ENCODE peak calls at places on chromosomes 5 and 9, in nine cellular contexts. One of them, this sample, is unnamed.

GRCh38 chr5:172453986-172454354 is 355 bp downstream of the SH3PXD2B start:
- DNase-seq in ovary: peak; percentile 69
- DNase-seq in HuH-7: peak; percentile 55
- DNase-seq in BE2C: peak; percentile 46
- DNase-seq in AG20443: peak; percentile 58
- DNase-seq in stimulated activated CD4-positive, alpha-beta T cell treated with anti-CD3 and anti-CD28 coated beads, Interleukin-4, amount 100 ng/mL, for 24 hours: peak; percentile 6
- DNase-seq in HFFc6: no peak
- DNase-seq in omental fat pad: no peak
- DNase-seq in activated CD4-positive, alpha-beta T cell treated with anti-CD3 and anti-CD28 coated beads for 1 hour: no peak
- DNase-seq in this sample: peak; percentile 50

GRCh38 chr5:7897014-7897600 is 28.2 kb downstream of the MTRR start:
- DNase-seq in activated CD4-positive, alpha-beta T cell treated with anti-CD3 and anti-CD28 coated beads for 1 hour: no peak
- DNase-seq in HFFc6: peak; percentile 59
- DNase-seq in BE2C: peak; percentile 57
- DNase-seq in ovary: no peak
- DNase-seq in HuH-7: peak; percentile 14
- DNase-seq in omental fat pad: no peak
- DNase-seq in stimulated activated CD4-positive, alpha-beta T cell treated with anti-CD3 and anti-CD28 coated beads, Interleukin-4, amount 100 ng/mL, for 24 hours: peak; percentile 32
- DNase-seq in AG20443: peak; percentile 20
- DNase-seq in this sample: peak; percentile 28

GRCh38 chr5:74519161-74519571 is 121.4 kb downstream of the ENC1 start:
- DNase-seq in HFFc6: no peak
- DNase-seq in AG20443: no peak
- DNase-seq in stimulated activated CD4-positive, alpha-beta T cell treated with anti-CD3 and anti-CD28 coated beads, Interleukin-4, amount 100 ng/mL, for 24 hours: no peak
- DNase-seq in activated CD4-positive, alpha-beta T cell treated with anti-CD3 and anti-CD28 coated beads for 1 hour: no peak
- DNase-seq in BE2C: no peak
- DNase-seq in ovary: no peak
- DNase-seq in HuH-7: no peak
- DNase-seq in omental fat pad: no peak
- DNase-seq in this sample: no peak

GRCh38 chr5:124315746-124316415 is 430.6 kb downstream of the ZNF608 start:
- DNase-seq in AG20443: no peak
- DNase-seq in BE2C: no peak
- DNase-seq in omental fat pad: no peak
- DNase-seq in HFFc6: no peak
- DNase-seq in HuH-7: no peak
- DNase-seq in stimulated activated CD4-positive, alpha-beta T cell treated with anti-CD3 and anti-CD28 coated beads, Interleukin-4, amount 100 ng/mL, for 24 hours: no peak
- DNase-seq in ovary: no peak
- DNase-seq in activated CD4-positive, alpha-beta T cell treated with anti-CD3 and anti-CD28 coated beads for 1 hour: no peak
- DNase-seq in this sample: no peak

GRCh38 chr5:124644138-124644537 is 102.3 kb downstream of the ZNF608 start:
- DNase-seq in BE2C: no peak
- DNase-seq in AG20443: no peak
- DNase-seq in stimulated activated CD4-positive, alpha-beta T cell treated with anti-CD3 and anti-CD28 coated beads, Interleukin-4, amount 100 ng/mL, for 24 hours: no peak
- DNase-seq in activated CD4-positive, alpha-beta T cell treated with anti-CD3 and anti-CD28 coated beads for 1 hour: no peak
- DNase-seq in omental fat pad: no peak
- DNase-seq in HuH-7: no peak
- DNase-seq in HFFc6: no peak
- DNase-seq in ovary: no peak
- DNase-seq in this sample: no peak

GRCh38 chr5:101080485-101081240 is 177.6 kb upstream of the ST8SIA4 start:
- DNase-seq in AG20443: no peak
- DNase-seq in stimulated activated CD4-positive, alpha-beta T cell treated with anti-CD3 and anti-CD28 coated beads, Interleukin-4, amount 100 ng/mL, for 24 hours: no peak
- DNase-seq in BE2C: no peak
- DNase-seq in HFFc6: no peak
- DNase-seq in activated CD4-positive, alpha-beta T cell treated with anti-CD3 and anti-CD28 coated beads for 1 hour: no peak
- DNase-seq in ovary: no peak
- DNase-seq in omental fat pad: no peak
- DNase-seq in HuH-7: no peak
- DNase-seq in this sample: no peak

GRCh38 chr9:77606526-77606925 is 41.6 kb downstream of the GNA14 start:
- DNase-seq in stimulated activated CD4-positive, alpha-beta T cell treated with anti-CD3 and anti-CD28 coated beads, Interleukin-4, amount 100 ng/mL, for 24 hours: no peak
- DNase-seq in HFFc6: no peak
- DNase-seq in ovary: no peak
- DNase-seq in BE2C: no peak
- DNase-seq in HuH-7: no peak
- DNase-seq in activated CD4-positive, alpha-beta T cell treated with anti-CD3 and anti-CD28 coated beads for 1 hour: no peak
- DNase-seq in omental fat pad: no peak
- DNase-seq in AG20443: no peak
- DNase-seq in this sample: no peak

GRCh38 chr9:73911814-73912213 is 585.3 kb upstream of the RORB start:
- DNase-seq in ovary: no peak
- DNase-seq in omental fat pad: no peak
- DNase-seq in BE2C: no peak
- DNase-seq in activated CD4-positive, alpha-beta T cell treated with anti-CD3 and anti-CD28 coated beads for 1 hour: no peak
- DNase-seq in stimulated activated CD4-positive, alpha-beta T cell treated with anti-CD3 and anti-CD28 coated beads, Interleukin-4, amount 100 ng/mL, for 24 hours: no peak
- DNase-seq in AG20443: no peak
- DNase-seq in HuH-7: no peak
- DNase-seq in HFFc6: no peak
- DNase-seq in this sample: no peak

GRCh38 chr5:139481122-139481533 is 1.4 kb downstream of the STING1 start:
- DNase-seq in stimulated activated CD4-positive, alpha-beta T cell treated with anti-CD3 and anti-CD28 coated beads, Interleukin-4, amount 100 ng/mL, for 24 hours: peak; percentile 44
- DNase-seq in BE2C: no peak
- DNase-seq in HFFc6: no peak
- DNase-seq in AG20443: peak; percentile 61
- DNase-seq in omental fat pad: no peak
- DNase-seq in HuH-7: no peak
- DNase-seq in activated CD4-positive, alpha-beta T cell treated with anti-CD3 and anti-CD28 coated beads for 1 hour: peak; percentile 34
- DNase-seq in ovary: peak; percentile 71
- DNase-seq in this sample: peak; percentile 45

GRCh38 chr5:134581241-134581981 is 51.2 kb downstream of the SAR1B start:
- DNase-seq in stimulated activated CD4-positive, alpha-beta T cell treated with anti-CD3 and anti-CD28 coated beads, Interleukin-4, amount 100 ng/mL, for 24 hours: no peak
- DNase-seq in HFFc6: no peak
- DNase-seq in ovary: no peak
- DNase-seq in BE2C: no peak
- DNase-seq in AG20443: peak; percentile 31
- DNase-seq in activated CD4-positive, alpha-beta T cell treated with anti-CD3 and anti-CD28 coated beads for 1 hour: no peak
- DNase-seq in omental fat pad: no peak
- DNase-seq in HuH-7: no peak
- DNase-seq in this sample: no peak

GRCh38 chr9:21239917-21240316 is at the start of gene IFNA14:
- DNase-seq in HuH-7: no peak
- DNase-seq in BE2C: no peak
- DNase-seq in stimulated activated CD4-positive, alpha-beta T cell treated with anti-CD3 and anti-CD28 coated beads, Interleukin-4, amount 100 ng/mL, for 24 hours: no peak
- DNase-seq in omental fat pad: no peak
- DNase-seq in AG20443: no peak
- DNase-seq in activated CD4-positive, alpha-beta T cell treated with anti-CD3 and anti-CD28 coated beads for 1 hour: no peak
- DNase-seq in HFFc6: no peak
- DNase-seq in ovary: no peak
- DNase-seq in this sample: no peak

GRCh38 chr9:79581794-79582193 is 10.0 kb downstream of the TLE4 start:
- DNase-seq in stimulated activated CD4-positive, alpha-beta T cell treated with anti-CD3 and anti-CD28 coated beads, Interleukin-4, amount 100 ng/mL, for 24 hours: peak; percentile 38
- DNase-seq in HuH-7: peak; percentile 25
- DNase-seq in AG20443: peak; percentile 71
- DNase-seq in omental fat pad: no peak
- DNase-seq in activated CD4-positive, alpha-beta T cell treated with anti-CD3 and anti-CD28 coated beads for 1 hour: no peak
- DNase-seq in HFFc6: peak; percentile 91
- DNase-seq in ovary: no peak
- DNase-seq in BE2C: peak; percentile 24
- DNase-seq in this sample: peak; percentile 47

GRCh38 chr5:171428849-171429542 is 9.5 kb downstream of the FGF18 start:
- DNase-seq in BE2C: no peak
- DNase-seq in HFFc6: no peak
- DNase-seq in omental fat pad: no peak
- DNase-seq in activated CD4-positive, alpha-beta T cell treated with anti-CD3 and anti-CD28 coated beads for 1 hour: no peak
- DNase-seq in stimulated activated CD4-positive, alpha-beta T cell treated with anti-CD3 and anti-CD28 coated beads, Interleukin-4, amount 100 ng/mL, for 24 hours: no peak
- DNase-seq in AG20443: no peak
- DNase-seq in HuH-7: no peak
- DNase-seq in ovary: no peak
- DNase-seq in this sample: no peak

GRCh38 chr5:80487829-80488708 is at the start of gene FAM151B:
- DNase-seq in activated CD4-positive, alpha-beta T cell treated with anti-CD3 and anti-CD28 coated beads for 1 hour: peak; percentile 67
- DNase-seq in BE2C: peak; percentile 91
- DNase-seq in stimulated activated CD4-positive, alpha-beta T cell treated with anti-CD3 and anti-CD28 coated beads, Interleukin-4, amount 100 ng/mL, for 24 hours: peak; percentile 77
- DNase-seq in ovary: peak; percentile 74
- DNase-seq in AG20443: peak; percentile 95
- DNase-seq in HuH-7: peak; percentile 32
- DNase-seq in omental fat pad: peak; percentile 28
- DNase-seq in HFFc6: peak; percentile 90
- DNase-seq in this sample: peak; percentile 92

GRCh38 chr5:102528600-102528999 is 29.8 kb upstream of the SLCO6A1 start:
- DNase-seq in BE2C: no peak
- DNase-seq in activated CD4-positive, alpha-beta T cell treated with anti-CD3 and anti-CD28 coated beads for 1 hour: no peak
- DNase-seq in AG20443: peak; percentile 15
- DNase-seq in HuH-7: no peak
- DNase-seq in ovary: no peak
- DNase-seq in HFFc6: no peak
- DNase-seq in stimulated activated CD4-positive, alpha-beta T cell treated with anti-CD3 and anti-CD28 coated beads, Interleukin-4, amount 100 ng/mL, for 24 hours: no peak
- DNase-seq in omental fat pad: no peak
- DNase-seq in this sample: no peak

GRCh38 chr9:89179920-89180667 is 1.5 kb upstream of the SHC3 start:
- DNase-seq in HuH-7: peak; percentile 76
- DNase-seq in activated CD4-positive, alpha-beta T cell treated with anti-CD3 and anti-CD28 coated beads for 1 hour: no peak
- DNase-seq in BE2C: peak; percentile 94
- DNase-seq in omental fat pad: peak; percentile 63
- DNase-seq in HFFc6: peak; percentile 96
- DNase-seq in ovary: peak; percentile 57
- DNase-seq in AG20443: peak; percentile 95
- DNase-seq in stimulated activated CD4-positive, alpha-beta T cell treated with anti-CD3 and anti-CD28 coated beads, Interleukin-4, amount 100 ng/mL, for 24 hours: peak; percentile 41
- DNase-seq in this sample: peak; percentile 91

GRCh38 chr5:75435101-75435500 is 76.3 kb downstream of the CERT1 start:
- DNase-seq in HuH-7: no peak
- DNase-seq in BE2C: no peak
- DNase-seq in omental fat pad: no peak
- DNase-seq in HFFc6: no peak
- DNase-seq in ovary: no peak
- DNase-seq in activated CD4-positive, alpha-beta T cell treated with anti-CD3 and anti-CD28 coated beads for 1 hour: no peak
- DNase-seq in stimulated activated CD4-positive, alpha-beta T cell treated with anti-CD3 and anti-CD28 coated beads, Interleukin-4, amount 100 ng/mL, for 24 hours: no peak
- DNase-seq in AG20443: no peak
- DNase-seq in this sample: no peak

GRCh38 chr9:79524266-79524665 is 47.5 kb upstream of the TLE4 start:
- DNase-seq in stimulated activated CD4-positive, alpha-beta T cell treated with anti-CD3 and anti-CD28 coated beads, Interleukin-4, amount 100 ng/mL, for 24 hours: no peak
- DNase-seq in HFFc6: peak; percentile 24
- DNase-seq in omental fat pad: no peak
- DNase-seq in HuH-7: no peak
- DNase-seq in activated CD4-positive, alpha-beta T cell treated with anti-CD3 and anti-CD28 coated beads for 1 hour: no peak
- DNase-seq in BE2C: no peak
- DNase-seq in AG20443: peak; percentile 13
- DNase-seq in ovary: no peak
- DNase-seq in this sample: no peak

GRCh38 chr5:111313017-111313724 is 89.0 kb downstream of the CAMK4 start:
- DNase-seq in ovary: no peak
- DNase-seq in HFFc6: no peak
- DNase-seq in HuH-7: no peak
- DNase-seq in omental fat pad: no peak
- DNase-seq in BE2C: no peak
- DNase-seq in stimulated activated CD4-positive, alpha-beta T cell treated with anti-CD3 and anti-CD28 coated beads, Interleukin-4, amount 100 ng/mL, for 24 hours: no peak
- DNase-seq in AG20443: no peak
- DNase-seq in activated CD4-positive, alpha-beta T cell treated with anti-CD3 and anti-CD28 coated beads for 1 hour: no peak
- DNase-seq in this sample: no peak

GRCh38 chr5:81513982-81514381 is 120.0 kb upstream of the ACOT12 start:
- DNase-seq in HuH-7: no peak
- DNase-seq in AG20443: no peak
- DNase-seq in activated CD4-positive, alpha-beta T cell treated with anti-CD3 and anti-CD28 coated beads for 1 hour: no peak
- DNase-seq in omental fat pad: no peak
- DNase-seq in BE2C: no peak
- DNase-seq in ovary: no peak
- DNase-seq in HFFc6: no peak
- DNase-seq in stimulated activated CD4-positive, alpha-beta T cell treated with anti-CD3 and anti-CD28 coated beads, Interleukin-4, amount 100 ng/mL, for 24 hours: no peak
- DNase-seq in this sample: no peak